ENCODE peak calls at places on chromosomes 1 and 21, in nine cellular contexts. P is astrocyte of the spinal cord; W is esophagus muscularis mucosa; E is dorsolateral prefrontal cortex; L is BJ; Y is CD8-positive, alpha-beta T cell; A is sigmoid colon; B is cardiac fibroblast; G is fibroblast of pulmonary artery. O is an unnamed sample.

GRCh38 chr1:70431317-70431716 is 20.2 kb downstream of the CTH start:
- DNase-seq in G (no peak), E (no peak), Y (no peak), L (no peak), P (no peak), W (no peak), A (no peak), B (no peak), O (no peak)

GRCh38 chr1:24427469-24427862 is 11.9 kb downstream of the NIPAL3 start:
- DNase-seq in E (no peak), P (no peak), A (no peak), L (no peak), G (no peak), Y (no peak), B (no peak), W (no peak), O (no peak)

GRCh38 chr1:245822997-245823396 is 668.2 kb downstream of the KIF26B start:
- DNase-seq in A (no peak), B (peak; percentile 95), G (peak; percentile 97), W (no peak), L (peak; percentile 84), Y (no peak), P (peak; percentile 90), E (no peak), O (peak; percentile 87)

GRCh38 chr1:31707711-31708110 is 3.9 kb upstream of the COL16A1 start:
- DNase-seq in A (no peak), B (peak; percentile 87), L (no peak), E (no peak), G (peak; percentile 85), Y (no peak), P (peak; percentile 67), W (no peak), O (no peak)

GRCh38 chr21:43911015-43911934 is 46.3 kb downstream of the AGPAT3 start:
- DNase-seq in L (no peak), A (peak; percentile 64), Y (no peak), B (peak; percentile 11), E (no peak), P (no peak), G (no peak), W (no peak), O (no peak)

GRCh38 chr1:150876111-150876434 is 326 bp downstream of the ARNT start:
- DNase-seq in W (no peak), P (peak; percentile 63), B (peak; percentile 75), E (no peak), G (peak; percentile 78), Y (no peak), L (no peak), A (no peak), O (no peak)

GRCh38 chr21:37463083-37463780 is 96.7 kb downstream of the DYRK1A start:
- DNase-seq in L (no peak), G (peak; percentile 75), P (peak; percentile 71), E (no peak), Y (no peak), B (peak; percentile 70), A (no peak), W (no peak), O (no peak)

GRCh38 chr1:247639381-247639981 is 34.1 kb downstream of the OR2G3 start:
- DNase-seq in Y (peak; percentile 2), W (no peak), G (peak; percentile 15), P (peak; percentile 81), A (peak; percentile 90), B (no peak), E (no peak), L (no peak), O (no peak)

GRCh38 chr1:14183312-14183711 is 415.2 kb upstream of the KAZN start:
- DNase-seq in G (no peak), B (no peak), L (no peak), A (no peak), Y (no peak), E (no peak), W (no peak), P (no peak), O (no peak)

GRCh38 chr1:227918736-227919135 is 29.0 kb downstream of the WNT9A start:
- DNase-seq in Y (no peak), L (no peak), W (no peak), B (no peak), P (no peak), G (no peak), A (no peak), E (no peak), O (no peak)

GRCh38 chr1:24896596-24897262 is 33.3 kb downstream of the RUNX3 start:
- DNase-seq in B (no peak), L (no peak), G (no peak), E (no peak), Y (no peak), P (no peak), A (no peak), W (no peak), O (no peak)

DNA sequence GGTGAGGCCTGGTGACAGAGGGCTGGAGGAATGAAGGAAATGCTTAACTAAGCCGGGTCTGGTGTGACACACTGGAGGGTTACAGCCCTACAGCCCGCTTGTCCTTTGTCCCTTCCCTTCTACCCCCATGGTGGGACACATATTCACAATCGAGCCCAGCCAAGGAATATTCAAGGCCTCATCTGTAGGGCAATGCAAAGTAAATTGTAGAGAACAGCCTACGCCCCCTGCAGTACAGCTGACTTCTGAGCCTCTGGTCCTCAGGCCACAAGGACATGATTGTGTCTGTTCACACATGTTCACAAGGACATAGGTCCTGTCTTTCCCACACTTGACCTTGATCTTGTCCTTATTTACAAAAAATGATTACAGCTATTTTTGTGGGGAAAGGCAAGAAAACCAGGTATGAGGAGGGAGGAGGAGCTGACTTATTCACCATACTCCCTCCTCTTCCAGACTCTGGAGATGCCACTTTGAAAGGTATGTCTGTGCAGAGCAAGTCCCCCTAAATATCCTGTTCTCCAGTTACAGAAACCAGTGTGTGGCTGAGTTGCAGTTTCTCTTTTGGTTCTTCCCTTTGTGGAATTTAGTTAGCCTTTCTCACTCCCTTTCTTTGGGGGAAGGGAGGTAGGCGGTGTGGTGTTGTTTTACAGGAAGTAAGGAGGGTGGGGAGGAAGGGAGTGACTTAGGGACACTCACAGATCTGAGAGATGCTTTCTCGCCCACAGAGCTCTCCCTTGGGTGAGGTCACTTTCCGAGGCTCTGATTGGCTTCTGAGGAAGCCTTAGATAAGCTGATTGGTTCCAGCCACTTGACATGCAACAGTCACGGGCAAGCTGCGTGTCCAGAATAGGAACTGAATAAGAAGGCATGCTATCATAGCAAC is 14.6 kb downstream of the POLR3GL start:
- DNase-seq in A (peak; percentile 98), E (peak; percentile 70), W (peak; percentile 99), B (peak; percentile 100), L (peak; percentile 100), G (peak; percentile 100), Y (peak; percentile 58), P (peak; percentile 100), O (peak; percentile 100)
- TF ChIP-seq CTCF in A (no peak), E (no peak), W (peak; percentile 12), B (no peak), L (peak; percentile 45), G (peak; percentile 41), Y (peak; percentile 27), P (peak; percentile 28), O (peak; percentile 42)

DNA sequence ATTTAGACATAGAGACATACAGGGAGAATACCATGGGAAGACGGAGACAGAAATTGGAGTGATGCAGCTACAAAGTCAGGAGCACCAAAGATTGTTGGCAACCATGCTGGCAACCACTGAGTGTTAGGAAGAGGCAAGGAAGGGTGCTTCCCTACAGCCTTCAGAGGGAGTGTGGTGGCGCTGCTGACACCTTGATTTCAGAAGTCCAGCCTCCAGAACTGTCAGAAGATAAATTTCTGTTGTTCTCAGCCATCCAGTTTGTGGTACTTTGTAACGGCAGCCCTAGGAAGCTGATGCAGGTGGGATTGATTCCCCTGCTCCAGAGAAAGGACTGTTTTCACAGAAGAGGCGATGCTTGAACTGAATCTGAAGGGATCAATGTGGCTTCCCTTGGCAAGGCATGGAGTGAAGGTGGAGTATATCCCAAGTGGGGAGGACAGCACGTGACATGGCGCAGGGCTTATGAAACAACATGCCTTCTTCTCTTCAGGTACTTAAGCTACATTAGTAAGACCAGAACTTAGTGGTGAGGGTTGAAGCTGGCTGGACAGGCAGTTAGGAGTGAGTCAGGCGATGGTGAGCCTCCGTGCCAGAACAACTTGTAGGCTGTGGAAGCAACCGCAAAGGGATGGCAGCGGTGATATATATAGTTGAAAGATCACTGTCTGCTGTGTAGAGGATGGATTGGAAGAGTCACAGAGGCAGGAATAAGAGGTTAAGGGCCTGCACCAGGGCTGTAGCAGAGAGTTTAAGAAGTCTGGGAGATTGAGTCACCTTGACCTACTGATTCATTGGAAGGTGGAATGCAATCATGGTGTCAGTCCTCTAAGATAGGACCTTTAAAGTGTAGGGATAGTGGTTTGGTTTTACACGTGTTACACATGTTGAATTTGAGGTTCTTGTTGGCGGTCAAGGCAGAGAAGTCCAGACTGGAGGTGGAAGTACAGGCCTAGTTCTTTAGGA is 2.1 kb downstream of the LEPR start:
- DNase-seq in G (peak; percentile 44), A (no peak), W (no peak), E (no peak), L (no peak), B (peak; percentile 55), P (peak; percentile 79), Y (no peak), O (no peak)
- H3K4me3 ChIP-seq in G (peak overlapping the region; percentile 89), A (peak overlapping the region; percentile 89), W (peak overlapping the region; percentile 91), E (peak overlapping the region; percentile 96), L (peak overlapping the region; percentile 89), B (peak overlapping the region; percentile 82), P (peak overlapping the region; percentile 83), Y (no peak overlapping the region), O (peak overlapping the region; percentile 84)

GRCh38 chr1:210482936-210483642 is 154.4 kb downstream of the HHAT start:
- DNase-seq in Y (no peak), A (no peak), W (no peak), P (no peak), L (no peak), B (no peak), E (no peak), G (no peak), O (no peak)

GRCh38 chr1:210475806-210476205 is 147.1 kb downstream of the HHAT start:
- DNase-seq in L (no peak), G (no peak), E (no peak), A (no peak), B (no peak), W (no peak), Y (no peak), P (no peak), O (no peak)

GRCh38 chr1:210478820-210479219 is 150.1 kb downstream of the HHAT start:
- DNase-seq in W (no peak), P (no peak), A (no peak), B (no peak), G (no peak), E (no peak), L (no peak), Y (no peak), O (no peak)

DNA sequence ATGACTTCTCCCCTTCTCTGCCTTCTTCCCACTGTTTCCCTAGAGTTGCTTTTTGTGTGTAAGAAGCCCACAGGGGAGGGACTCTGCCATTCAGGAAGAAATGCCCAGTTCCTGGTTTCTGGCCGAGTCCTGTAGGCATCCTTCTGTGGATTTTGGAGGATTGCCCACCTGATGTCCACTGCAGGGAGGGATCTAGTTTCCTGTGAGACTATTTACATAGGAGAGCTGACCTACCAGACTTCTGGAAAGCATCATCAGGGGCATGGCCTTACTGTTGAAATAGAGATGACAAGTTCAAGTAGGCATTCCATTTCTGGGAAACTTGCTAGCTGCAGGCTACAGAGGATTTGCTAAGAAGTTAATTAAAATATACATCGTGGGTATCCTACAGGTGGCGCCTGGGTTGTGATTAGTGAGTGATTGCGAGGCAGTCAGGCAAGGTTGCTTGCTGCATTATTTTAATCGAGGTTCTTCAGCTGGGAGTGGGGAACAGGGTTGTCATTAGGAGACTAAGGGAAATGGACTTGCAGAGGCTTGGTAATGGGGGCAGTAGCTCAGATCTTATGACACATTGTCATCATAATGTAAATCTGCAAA is 148.7 kb downstream of the HHAT start:
- DNase-seq in L (no peak), G (no peak), E (no peak), W (no peak), P (peak; percentile 27), Y (no peak), A (no peak), B (no peak), O (peak; percentile 16)
- TF ChIP-seq CTCF in L (no peak), G (no peak), E (no peak), W (no peak), P (no peak), Y (no peak), A (no peak), B (no peak), O (no peak)

GRCh38 chr1:100362821-100363466 is 10.6 kb downstream of the CDC14A start:
- DNase-seq in W (no peak), E (no peak), B (no peak), L (peak; percentile 75), Y (no peak), P (peak; percentile 53), G (no peak), A (no peak), O (no peak)
- H3K4me3 ChIP-seq in W (no peak overlapping the region), E (no peak overlapping the region), B (no peak overlapping the region), L (no peak overlapping the region), Y (no peak overlapping the region), P (no peak overlapping the region), G (no peak overlapping the region), A (no peak overlapping the region), O (no peak overlapping the region)